ENCODE peak calls at places on chromosomes 1 and 21, in six cellular contexts. P, H, Q, D, W and Z are unnamed samples.

GRCh38 chr1:26438041-26438440 is 5.9 kb downstream of the DHDDS start:
- DNase-seq in P (no peak), H (no peak), Q (no peak), D (no peak), W (no peak), Z (no peak)

GRCh38 chr21:29008373-29008772 is 10.8 kb downstream of the RWDD2B start:
- DNase-seq in P (no peak), H (no peak), Q (no peak), D (no peak), W (no peak), Z (no peak)

GRCh38 chr1:8397511-8397910 is 79.6 kb downstream of the SLC45A1 start:
- DNase-seq in P (peak), H (peak), Q (no peak), D (no peak), W (no peak), Z (no peak)

GRCh38 chr1:19668893-19669292 is 4.2 kb downstream of the HTR6 start:
- DNase-seq in P (no peak), H (no peak), Q (no peak), D (no peak), W (no peak), Z (no peak)

GRCh38 chr1:47582891-47583608 is 145.2 kb downstream of the FOXD2 start:
- DNase-seq in P (no peak), H (no peak), Q (no peak), D (peak), W (no peak), Z (no peak)

GRCh38 chr1:22326931-22327330 is 124.7 kb upstream of the ZBTB40 start:
- DNase-seq in P (no peak), H (no peak), Q (no peak), D (no peak), W (no peak), Z (no peak)

GRCh38 chr21:36422279-36423098 is 37.3 kb downstream of the CHAF1B start:
- DNase-seq in P (peak), H (peak), Q (peak), D (peak), W (no peak), Z (peak)

GRCh38 chr21:42593007-42593814 is 60.2 kb upstream of the PDE9A start:
- DNase-seq in P (peak), H (peak), Q (peak), D (peak), W (peak), Z (peak)

GRCh38 chr1:46459315-46459714 is 30.3 kb upstream of the DMBX1 start:
- DNase-seq in P (no peak), H (no peak), Q (no peak), D (no peak), W (no peak), Z (no peak)

GRCh38 chr1:234689236-234689635 is 79.3 kb upstream of the IRF2BP2 start:
- DNase-seq in P (no peak), H (no peak), Q (no peak), D (no peak), W (no peak), Z (no peak)

GRCh38 chr1:175885247-175885646 is 141.9 kb upstream of the TNR start:
- DNase-seq in P (no peak), H (no peak), Q (no peak), D (no peak), W (no peak), Z (no peak)

GRCh38 chr1:212587304-212588136 is 21.0 kb upstream of the ATF3 start:
- DNase-seq in P (no peak), H (peak), Q (no peak), D (no peak), W (no peak), Z (no peak)